ENCODE peak calls at places on chromosome 12, in four cellular contexts. One of them, this sample, is unnamed.

GRCh38 chr12:46811185-46811584 is 14.6 kb downstream of the SLC38A4 start:
- DNase-seq in GM12878: no peak
- DNase-seq in WTC11: no peak
- DNase-seq in HepG2: no peak
- DNase-seq in this sample: no peak

GRCh38 chr12:62594771-62595170 is 128.1 kb downstream of the MON2 start:
- DNase-seq in GM12878: no peak
- DNase-seq in HepG2: no peak
- DNase-seq in WTC11: no peak
- DNase-seq in this sample: no peak

GRCh38 chr12:129659927-129660326 is 243.9 kb downstream of the TMEM132D start:
- DNase-seq in HepG2: no peak
- DNase-seq in WTC11: no peak
- DNase-seq in GM12878: no peak
- DNase-seq in this sample: peak

GRCh38 chr12:31317471-31318397 is 8.2 kb downstream of the SINHCAF start:
- DNase-seq in GM12878: no peak
- DNase-seq in HepG2: no peak
- DNase-seq in WTC11: no peak
- DNase-seq in this sample: no peak

GRCh38 chr12:45660330-45660729 is 69.2 kb upstream of the ARID2 start:
- DNase-seq in HepG2: no peak
- DNase-seq in GM12878: no peak
- DNase-seq in WTC11: no peak
- DNase-seq in this sample: no peak

GRCh38 chr12:111584959-111585358 is 14.2 kb downstream of the ATXN2 start:
- DNase-seq in HepG2: no peak
- DNase-seq in GM12878: no peak
- DNase-seq in WTC11: no peak
- DNase-seq in this sample: no peak

GRCh38 chr12:11897923-11898322 is 172.8 kb upstream of the BCL2L14 start:
- DNase-seq in GM12878: no peak
- DNase-seq in WTC11: no peak
- DNase-seq in HepG2: no peak
- DNase-seq in this sample: no peak

GRCh38 chr12:93137656-93138612 is 208.8 kb upstream of the EEA1 start:
- DNase-seq in HepG2: no peak
- DNase-seq in GM12878: no peak
- DNase-seq in WTC11: no peak
- DNase-seq in this sample: peak

GRCh38 chr12:26696613-26697092 is 136.3 kb downstream of the ITPR2 start:
- DNase-seq in WTC11: no peak
- DNase-seq in HepG2: no peak
- DNase-seq in GM12878: no peak
- DNase-seq in this sample: peak

GRCh38 chr12:21539797-21540196 is 13.7 kb downstream of the SPX start:
- DNase-seq in HepG2: no peak
- DNase-seq in WTC11: no peak
- DNase-seq in GM12878: no peak
- DNase-seq in this sample: no peak

GRCh38 chr12:116033765-116034164 is 243.7 kb downstream of the MED13L start:
- DNase-seq in HepG2: no peak
- DNase-seq in GM12878: no peak
- DNase-seq in WTC11: no peak
- DNase-seq in this sample: no peak
- TF ChIP-seq ETV6 in HepG2: no peak
- TF ChIP-seq ETV6 in GM12878: no peak
- TF ChIP-seq ETV6 in WTC11: no peak
- TF ChIP-seq ETV6 in this sample: no peak

GRCh38 chr12:109678732-109679131 is 34.9 kb upstream of the FAM222A start:
- DNase-seq in WTC11: no peak
- DNase-seq in HepG2: no peak
- DNase-seq in GM12878: no peak
- DNase-seq in this sample: no peak

GRCh38 chr12:109679716-109680520 is 33.7 kb upstream of the FAM222A start:
- DNase-seq in GM12878: no peak
- DNase-seq in HepG2: no peak
- DNase-seq in WTC11: peak
- DNase-seq in this sample: no peak

GRCh38 chr12:109682708-109683060 is 30.9 kb upstream of the FAM222A start:
- DNase-seq in HepG2: no peak
- DNase-seq in GM12878: no peak
- DNase-seq in WTC11: no peak
- DNase-seq in this sample: no peak

GRCh38 chr12:109681986-109682707 is 31.5 kb upstream of the FAM222A start:
- DNase-seq in HepG2: no peak
- DNase-seq in GM12878: no peak
- DNase-seq in WTC11: no peak
- DNase-seq in this sample: no peak

DNA sequence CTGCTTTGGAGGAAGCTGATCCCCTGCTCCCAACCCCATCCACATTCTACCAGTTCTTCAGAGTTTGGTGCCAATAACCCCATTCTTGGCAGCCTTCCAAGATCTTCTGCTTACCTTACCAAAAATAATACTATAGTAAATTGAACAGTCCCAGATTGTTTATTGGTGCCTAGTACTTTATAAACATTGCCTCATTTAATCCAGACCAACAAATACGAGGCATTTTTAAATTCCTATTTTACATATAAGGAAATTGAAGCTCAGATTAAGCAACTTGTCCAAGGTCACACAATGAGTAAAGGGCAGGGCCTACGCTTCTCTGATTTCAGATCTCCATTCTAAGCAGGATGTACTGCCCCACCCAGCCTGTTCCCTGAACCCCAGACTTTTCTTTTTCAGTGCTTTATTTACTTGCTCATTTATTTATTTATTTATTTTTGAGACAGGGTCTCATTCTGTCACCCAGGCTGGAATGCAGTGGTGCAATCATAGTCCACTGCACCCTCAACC is 33.0 kb upstream of the FAM222A start:
- DNase-seq in GM12878: no peak
- DNase-seq in HepG2: peak
- DNase-seq in WTC11: no peak
- DNase-seq in this sample: no peak
- TF ChIP-seq ETV6 in GM12878: no peak
- TF ChIP-seq ETV6 in HepG2: no peak
- TF ChIP-seq ETV6 in WTC11: no peak
- TF ChIP-seq ETV6 in this sample: no peak

GRCh38 chr12:32603858-32604257 is 75.2 kb upstream of the DNM1L start:
- DNase-seq in HepG2: no peak
- DNase-seq in WTC11: no peak
- DNase-seq in GM12878: peak
- DNase-seq in this sample: no peak

GRCh38 chr12:32603071-32603470 is 76.0 kb upstream of the DNM1L start:
- DNase-seq in HepG2: no peak
- DNase-seq in GM12878: no peak
- DNase-seq in WTC11: no peak
- DNase-seq in this sample: no peak

GRCh38 chr12:32604565-32604964 is 74.5 kb upstream of the DNM1L start:
- DNase-seq in WTC11: no peak
- DNase-seq in HepG2: no peak
- DNase-seq in GM12878: no peak
- DNase-seq in this sample: no peak

GRCh38 chr12:32609966-32610365 is 69.1 kb upstream of the DNM1L start:
- DNase-seq in WTC11: no peak
- DNase-seq in HepG2: no peak
- DNase-seq in GM12878: no peak
- DNase-seq in this sample: no peak

DNA sequence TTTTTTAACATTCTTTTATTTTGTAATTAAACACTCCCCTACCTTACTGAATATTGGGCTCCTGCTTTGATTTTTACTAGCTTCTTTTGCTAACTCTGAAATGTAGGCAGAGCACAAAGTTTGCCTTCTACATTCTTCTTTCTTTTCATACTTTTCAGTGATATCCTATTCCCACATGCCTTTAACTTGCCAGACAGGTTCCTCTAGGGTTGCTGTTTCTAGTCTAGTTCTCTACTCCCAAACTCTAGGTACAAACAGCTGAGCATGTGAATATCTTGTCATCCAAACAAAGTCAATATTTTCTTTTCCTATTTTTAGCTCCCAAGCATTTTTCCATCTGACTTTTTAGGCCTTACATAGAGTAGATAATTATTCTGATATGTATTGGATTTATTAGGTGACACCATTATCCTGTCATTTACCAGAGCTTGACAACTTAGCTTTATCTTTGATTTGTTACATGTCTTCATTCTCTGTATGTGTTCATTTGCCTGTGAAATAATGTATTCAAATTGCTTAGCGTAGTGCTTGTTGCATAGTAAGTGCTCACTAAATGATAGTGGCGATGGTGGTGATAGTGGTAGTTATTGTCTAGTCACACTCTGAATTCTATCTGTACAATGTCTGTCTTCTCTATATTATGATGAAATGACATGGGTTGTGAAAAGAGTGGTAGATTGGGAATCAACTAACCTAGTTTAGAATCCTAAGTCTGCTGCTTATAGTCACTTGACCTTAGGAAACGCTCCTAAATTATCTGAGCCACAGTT is 73.6 kb upstream of the DNM1L start:
- DNase-seq in HepG2: no peak
- DNase-seq in WTC11: no peak
- DNase-seq in GM12878: no peak
- DNase-seq in this sample: no peak
- TF ChIP-seq ETV6 in HepG2: no peak
- TF ChIP-seq ETV6 in WTC11: no peak
- TF ChIP-seq ETV6 in GM12878: no peak
- TF ChIP-seq ETV6 in this sample: no peak

GRCh38 chr12:78209851-78210493 is 379.3 kb downstream of the NAV3 start:
- DNase-seq in GM12878: no peak
- DNase-seq in HepG2: no peak
- DNase-seq in WTC11: no peak
- DNase-seq in this sample: no peak
- TF ChIP-seq ETV6 in GM12878: no peak
- TF ChIP-seq ETV6 in HepG2: no peak
- TF ChIP-seq ETV6 in WTC11: no peak
- TF ChIP-seq ETV6 in this sample: no peak

GRCh38 chr12:54003625-54004024 is 3.7 kb downstream of the HOXC9 start:
- DNase-seq in WTC11: no peak
- DNase-seq in HepG2: no peak
- DNase-seq in GM12878: no peak
- DNase-seq in this sample: no peak

GRCh38 chr12:54001283-54002187 is 1.6 kb downstream of the HOXC9 start:
- DNase-seq in HepG2: no peak
- DNase-seq in WTC11: no peak
- DNase-seq in GM12878: no peak
- DNase-seq in this sample: no peak

GRCh38 chr12:54000774-54001114 is 783 bp downstream of the HOXC9 start:
- DNase-seq in WTC11: no peak
- DNase-seq in HepG2: no peak
- DNase-seq in GM12878: no peak
- DNase-seq in this sample: no peak

GRCh38 chr12:54002915-54003339 is 3.0 kb downstream of the HOXC9 start:
- DNase-seq in GM12878: no peak
- DNase-seq in HepG2: no peak
- DNase-seq in WTC11: no peak
- DNase-seq in this sample: no peak

GRCh38 chr12:54002278-54002914 is 2.4 kb downstream of the HOXC9 start:
- DNase-seq in WTC11: no peak
- DNase-seq in GM12878: no peak
- DNase-seq in HepG2: no peak
- DNase-seq in this sample: no peak
- TF ChIP-seq ETV6 in WTC11: no peak
- TF ChIP-seq ETV6 in GM12878: no peak
- TF ChIP-seq ETV6 in HepG2: no peak
- TF ChIP-seq ETV6 in this sample: no peak

GRCh38 chr12:76588881-76589565 is 29.5 kb upstream of the OSBPL8 start:
- DNase-seq in WTC11: no peak
- DNase-seq in GM12878: no peak
- DNase-seq in HepG2: no peak
- DNase-seq in this sample: no peak
- TF ChIP-seq ETV6 in WTC11: no peak
- TF ChIP-seq ETV6 in GM12878: no peak
- TF ChIP-seq ETV6 in HepG2: no peak
- TF ChIP-seq ETV6 in this sample: no peak

DNA sequence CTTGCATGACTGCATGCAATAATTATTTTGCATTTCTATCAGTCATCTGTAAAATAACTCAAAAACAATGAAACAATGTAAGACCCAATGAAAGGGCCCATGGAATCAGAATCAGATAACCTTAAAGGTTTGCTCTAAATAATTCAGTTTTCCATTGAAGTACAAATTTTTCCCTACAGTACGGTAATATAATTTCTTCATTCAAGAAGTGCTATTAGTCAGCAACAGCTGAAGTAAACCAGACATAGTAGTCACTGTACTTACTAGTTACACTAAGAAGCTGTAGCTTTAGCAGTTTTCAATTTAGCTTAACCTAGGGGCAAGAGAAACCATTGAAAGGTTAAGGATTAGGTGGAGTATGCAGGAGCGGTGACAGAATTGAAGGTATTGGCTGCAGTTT is 43.5 kb downstream of the BCAT1 start:
- DNase-seq in HepG2: no peak
- DNase-seq in GM12878: no peak
- DNase-seq in WTC11: no peak
- DNase-seq in this sample: no peak
- TF ChIP-seq ETV6 in HepG2: no peak
- TF ChIP-seq ETV6 in GM12878: no peak
- TF ChIP-seq ETV6 in WTC11: no peak
- TF ChIP-seq ETV6 in this sample: no peak

DNA sequence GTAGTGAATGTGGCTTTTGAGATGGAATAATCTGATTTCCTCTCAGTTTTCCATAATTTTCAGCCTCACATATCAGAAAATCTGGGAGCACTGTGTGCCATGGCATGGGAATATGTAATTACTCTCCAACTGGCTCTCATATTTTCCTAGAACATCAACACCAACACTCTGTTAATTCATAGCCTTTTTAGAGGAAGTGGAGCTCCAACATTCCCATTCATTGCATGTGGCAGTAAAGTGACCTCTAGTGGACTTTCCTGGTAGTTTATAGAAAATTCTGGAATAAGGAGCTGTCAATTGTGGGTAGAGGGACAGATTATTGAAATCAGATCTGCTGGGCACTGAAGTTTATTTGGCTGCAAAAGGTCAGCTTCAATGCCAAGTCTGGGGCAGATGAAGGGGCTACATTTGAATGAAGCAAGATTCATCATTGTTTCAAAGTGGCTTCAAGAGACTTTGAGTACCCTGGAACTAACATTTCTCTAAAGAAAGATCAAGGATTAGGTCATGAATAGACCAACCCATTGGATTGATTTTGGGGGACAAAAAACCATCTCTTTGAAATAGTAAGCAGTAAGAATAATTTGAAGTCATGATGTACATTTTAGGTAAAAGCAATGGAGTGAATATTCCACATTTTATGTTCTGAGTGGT is 23.6 kb upstream of the USP44 start:
- DNase-seq in GM12878: no peak
- DNase-seq in WTC11: no peak
- DNase-seq in HepG2: peak
- DNase-seq in this sample: peak
- TF ChIP-seq ETV6 in GM12878: no peak
- TF ChIP-seq ETV6 in WTC11: no peak
- TF ChIP-seq ETV6 in HepG2: no peak
- TF ChIP-seq ETV6 in this sample: no peak

This sample was measured in K562.